ENCODE peak calls at places on chromosomes 16 and 17, in eight cellular contexts. One of them, this sample, is unnamed.

GRCh38 chr17:31313982-31314787 is at the start of gene EVI2B:
- DNase-seq in stomach: no peak
- DNase-seq in A549: no peak
- DNase-seq in K562: no peak
- DNase-seq in breast epithelium: no peak
- DNase-seq in IMR-90: peak; percentile 64
- DNase-seq in tibial nerve: no peak
- DNase-seq in HCT116: no peak
- DNase-seq in this sample: no peak

GRCh38 chr17:30981531-30982519 is 11.0 kb downstream of the RNF135 start:
- DNase-seq in IMR-90: no peak
- DNase-seq in stomach: no peak
- DNase-seq in tibial nerve: no peak
- DNase-seq in breast epithelium: no peak
- DNase-seq in A549: no peak
- DNase-seq in HCT116: no peak
- DNase-seq in K562: no peak
- DNase-seq in this sample: no peak

GRCh38 chr17:39328815-39329214 is 72.6 kb downstream of the FBXL20 start:
- DNase-seq in tibial nerve: no peak
- DNase-seq in IMR-90: peak; percentile 4
- DNase-seq in stomach: no peak
- DNase-seq in A549: no peak
- DNase-seq in breast epithelium: no peak
- DNase-seq in K562: no peak
- DNase-seq in HCT116: no peak
- DNase-seq in this sample: peak; percentile 85

GRCh38 chr16:64478258-64478906 is 643.5 kb downstream of the CDH11 start:
- DNase-seq in IMR-90: peak; percentile 54
- DNase-seq in A549: no peak
- DNase-seq in K562: no peak
- DNase-seq in breast epithelium: no peak
- DNase-seq in tibial nerve: no peak
- DNase-seq in stomach: no peak
- DNase-seq in HCT116: no peak
- DNase-seq in this sample: no peak

GRCh38 chr17:33322063-33322462 is 29.0 kb upstream of the ASIC2 start:
- DNase-seq in A549: no peak
- DNase-seq in K562: no peak
- DNase-seq in stomach: no peak
- DNase-seq in HCT116: no peak
- DNase-seq in tibial nerve: no peak
- DNase-seq in IMR-90: no peak
- DNase-seq in breast epithelium: peak; percentile 18
- DNase-seq in this sample: no peak

GRCh38 chr17:70938311-70938710 is 769.0 kb downstream of the KCNJ2 start:
- DNase-seq in K562: no peak
- DNase-seq in A549: no peak
- DNase-seq in breast epithelium: no peak
- DNase-seq in HCT116: no peak
- DNase-seq in IMR-90: no peak
- DNase-seq in stomach: no peak
- DNase-seq in tibial nerve: no peak
- DNase-seq in this sample: no peak

GRCh38 chr16:30551781-30552180 is 6.4 kb downstream of the ZNF764 start:
- DNase-seq in tibial nerve: no peak
- DNase-seq in A549: no peak
- DNase-seq in HCT116: no peak
- DNase-seq in K562: no peak
- DNase-seq in IMR-90: no peak
- DNase-seq in breast epithelium: no peak
- DNase-seq in stomach: no peak
- DNase-seq in this sample: no peak

GRCh38 chr17:72614871-72615626 is 477.4 kb downstream of the SLC39A11 start:
- DNase-seq in breast epithelium: peak; percentile 36
- DNase-seq in IMR-90: peak; percentile 74
- DNase-seq in stomach: peak; percentile 70
- DNase-seq in tibial nerve: peak; percentile 62
- DNase-seq in K562: no peak
- DNase-seq in HCT116: peak; percentile 81
- DNase-seq in A549: peak; percentile 81
- DNase-seq in this sample: peak; percentile 82

GRCh38 chr16:85955566-85955965 is 56.6 kb downstream of the IRF8 start:
- DNase-seq in stomach: no peak
- DNase-seq in HCT116: no peak
- DNase-seq in A549: no peak
- DNase-seq in tibial nerve: no peak
- DNase-seq in IMR-90: no peak
- DNase-seq in K562: no peak
- DNase-seq in breast epithelium: no peak
- DNase-seq in this sample: no peak

GRCh38 chr16:87765473-87765775 is 362 bp downstream of the KLHDC4 start:
- DNase-seq in HCT116: no peak
- DNase-seq in breast epithelium: no peak
- DNase-seq in A549: no peak
- DNase-seq in K562: peak; percentile 80
- DNase-seq in tibial nerve: no peak
- DNase-seq in IMR-90: peak; percentile 7
- DNase-seq in stomach: no peak
- DNase-seq in this sample: no peak

GRCh38 chr17:47884905-47885735 is 10.9 kb upstream of the SP2 start:
- DNase-seq in A549: no peak
- DNase-seq in K562: no peak
- DNase-seq in HCT116: no peak
- DNase-seq in breast epithelium: no peak
- DNase-seq in stomach: no peak
- DNase-seq in tibial nerve: no peak
- DNase-seq in IMR-90: no peak
- DNase-seq in this sample: no peak

GRCh38 chr17:41308251-41308917 is 725 bp downstream of the KRTAP16-1 start:
- DNase-seq in breast epithelium: peak; percentile 80
- DNase-seq in tibial nerve: no peak
- DNase-seq in HCT116: no peak
- DNase-seq in K562: no peak
- DNase-seq in stomach: no peak
- DNase-seq in IMR-90: no peak
- DNase-seq in A549: no peak
- DNase-seq in this sample: no peak

GRCh38 chr16:79381552-79382042 is 218.9 kb downstream of the MAF start:
- DNase-seq in IMR-90: no peak
- DNase-seq in HCT116: no peak
- DNase-seq in breast epithelium: no peak
- DNase-seq in K562: no peak
- DNase-seq in A549: no peak
- DNase-seq in tibial nerve: no peak
- DNase-seq in stomach: no peak
- DNase-seq in this sample: no peak

GRCh38 chr17:28407130-28407973 is 1.3 kb upstream of the SLC46A1 start:
- DNase-seq in A549: no peak
- DNase-seq in IMR-90: no peak
- DNase-seq in K562: no peak
- DNase-seq in HCT116: no peak
- DNase-seq in breast epithelium: peak; percentile 83
- DNase-seq in stomach: no peak
- DNase-seq in tibial nerve: no peak
- DNase-seq in this sample: no peak

GRCh38 chr17:28407974-28408306 is 1.9 kb upstream of the SLC46A1 start:
- DNase-seq in K562: no peak
- DNase-seq in A549: no peak
- DNase-seq in tibial nerve: no peak
- DNase-seq in IMR-90: no peak
- DNase-seq in breast epithelium: no peak
- DNase-seq in stomach: no peak
- DNase-seq in HCT116: no peak
- DNase-seq in this sample: no peak

GRCh38 chr17:28405632-28406477 is at the start of gene SLC46A1:
- DNase-seq in A549: peak; percentile 76
- DNase-seq in K562: peak; percentile 92
- DNase-seq in IMR-90: no peak
- DNase-seq in breast epithelium: peak; percentile 50
- DNase-seq in stomach: peak; percentile 65
- DNase-seq in HCT116: no peak
- DNase-seq in tibial nerve: no peak
- DNase-seq in this sample: peak; percentile 74

GRCh38 chr17:28404812-28405570 is 1.0 kb downstream of the SLC46A1 start:
- DNase-seq in breast epithelium: no peak
- DNase-seq in IMR-90: no peak
- DNase-seq in HCT116: no peak
- DNase-seq in stomach: peak; percentile 50
- DNase-seq in A549: no peak
- DNase-seq in tibial nerve: no peak
- DNase-seq in K562: no peak
- DNase-seq in this sample: peak; percentile 27

DNA sequence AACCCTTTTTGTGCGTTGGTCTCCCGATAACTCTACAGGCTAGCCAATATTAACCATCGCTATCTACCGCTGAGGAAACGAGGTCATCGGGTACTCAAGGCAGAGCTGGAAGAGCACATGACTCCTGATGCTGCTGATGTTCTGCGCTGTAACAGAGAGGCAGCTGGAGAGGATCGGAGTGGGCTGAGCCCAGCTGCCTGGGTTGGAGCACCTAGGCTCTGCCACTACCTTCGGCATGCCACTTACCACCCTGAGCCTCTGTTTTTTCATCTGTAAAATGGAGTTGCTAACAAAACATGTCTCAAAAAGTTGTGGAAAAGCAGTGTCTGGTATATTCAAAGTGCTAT is 439 bp upstream of the SLC46A1 start:
- DNase-seq in A549: no peak
- DNase-seq in IMR-90: no peak
- DNase-seq in HCT116: no peak
- DNase-seq in breast epithelium: no peak
- DNase-seq in K562: no peak
- DNase-seq in tibial nerve: no peak
- DNase-seq in stomach: no peak
- DNase-seq in this sample: peak; percentile 31
- H3K4me3 ChIP-seq in A549: peak overlapping the region; percentile 80
- H3K4me3 ChIP-seq in IMR-90: peak overlapping the region; percentile 66
- H3K4me3 ChIP-seq in HCT116: peak overlapping the region; percentile 89
- H3K4me3 ChIP-seq in breast epithelium: peak overlapping the region; percentile 72
- H3K4me3 ChIP-seq in K562: peak overlapping the region; percentile 66
- H3K4me3 ChIP-seq in tibial nerve: peak overlapping the region; percentile 74
- H3K4me3 ChIP-seq in stomach: peak overlapping the region; percentile 77
- H3K4me3 ChIP-seq in this sample: peak overlapping the region; percentile 84

DNA sequence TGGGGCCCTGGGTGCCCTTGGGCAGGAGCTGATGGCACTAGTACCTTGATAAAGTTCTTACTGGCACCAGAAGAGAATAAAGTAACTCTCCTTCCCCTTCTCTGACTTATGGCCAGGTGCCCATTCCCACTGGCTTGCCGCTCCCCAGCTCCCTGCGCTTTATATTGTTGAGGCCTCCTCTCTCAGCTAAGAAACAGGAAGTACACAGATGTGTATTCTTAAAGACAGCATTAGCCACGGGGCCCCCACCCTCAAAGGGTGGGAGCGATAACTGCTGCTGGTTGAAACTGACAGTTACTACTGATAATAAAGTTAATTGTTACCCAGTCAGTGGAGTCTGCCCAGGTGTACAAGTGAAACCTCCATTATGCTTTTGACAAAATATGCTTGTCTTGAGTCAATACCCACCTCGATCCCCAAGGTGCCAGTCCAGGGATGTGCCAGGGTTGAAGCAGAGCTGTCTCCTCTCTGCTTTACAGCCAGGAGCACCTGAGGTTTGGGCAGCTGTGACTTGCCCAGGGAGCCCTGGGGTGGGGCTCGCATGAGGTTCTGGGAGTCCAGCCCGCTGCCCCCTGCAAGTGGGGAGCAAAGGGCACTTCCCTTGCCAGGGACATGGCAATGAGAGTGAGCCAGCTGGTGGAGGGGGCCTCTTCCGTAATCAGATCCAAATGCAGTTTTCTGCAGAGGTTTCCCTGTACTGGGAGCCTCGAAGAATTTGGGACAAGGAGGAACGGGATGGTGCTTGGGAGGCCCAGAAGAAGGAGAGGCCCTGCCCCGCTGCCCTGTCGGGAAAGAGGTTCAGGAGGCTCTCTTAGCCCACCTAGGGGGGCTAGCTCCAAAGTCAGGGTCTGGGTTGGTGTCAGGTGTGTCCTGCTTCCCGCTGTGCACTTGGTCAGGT is 5.4 kb upstream of the CLDN9 start:
- DNase-seq in K562: no peak
- DNase-seq in tibial nerve: no peak
- DNase-seq in breast epithelium: no peak
- DNase-seq in IMR-90: no peak
- DNase-seq in A549: no peak
- DNase-seq in stomach: no peak
- DNase-seq in HCT116: no peak
- DNase-seq in this sample: no peak
- TF ChIP-seq POLR2A in K562: peak; percentile 66
- TF ChIP-seq POLR2A in tibial nerve: no peak
- TF ChIP-seq POLR2A in breast epithelium: no peak
- TF ChIP-seq POLR2A in IMR-90: no peak
- TF ChIP-seq POLR2A in A549: no peak
- TF ChIP-seq POLR2A in stomach: no peak
- TF ChIP-seq POLR2A in HCT116: no peak
- TF ChIP-seq POLR2A in this sample: no peak

GRCh38 chr17:858941-859452 is 76.8 kb downstream of the MRM3 start:
- DNase-seq in HCT116: no peak
- DNase-seq in tibial nerve: no peak
- DNase-seq in stomach: no peak
- DNase-seq in IMR-90: no peak
- DNase-seq in K562: no peak
- DNase-seq in A549: no peak
- DNase-seq in breast epithelium: no peak
- DNase-seq in this sample: no peak
- H3K9me3 ChIP-seq in HCT116: no peaks in the 10 kb centered on the region
- H3K9me3 ChIP-seq in tibial nerve: no peaks in the 10 kb centered on the region
- H3K9me3 ChIP-seq in stomach: no peaks in the 10 kb centered on the region
- H3K9me3 ChIP-seq in IMR-90: no peaks in the 10 kb centered on the region
- H3K9me3 ChIP-seq in K562: no peaks in the 10 kb centered on the region
- H3K9me3 ChIP-seq in A549: no peaks in the 10 kb centered on the region
- H3K9me3 ChIP-seq in breast epithelium: no peaks in the 10 kb centered on the region
- H3K9me3 ChIP-seq in this sample: no peaks in the 10 kb centered on the region

DNA sequence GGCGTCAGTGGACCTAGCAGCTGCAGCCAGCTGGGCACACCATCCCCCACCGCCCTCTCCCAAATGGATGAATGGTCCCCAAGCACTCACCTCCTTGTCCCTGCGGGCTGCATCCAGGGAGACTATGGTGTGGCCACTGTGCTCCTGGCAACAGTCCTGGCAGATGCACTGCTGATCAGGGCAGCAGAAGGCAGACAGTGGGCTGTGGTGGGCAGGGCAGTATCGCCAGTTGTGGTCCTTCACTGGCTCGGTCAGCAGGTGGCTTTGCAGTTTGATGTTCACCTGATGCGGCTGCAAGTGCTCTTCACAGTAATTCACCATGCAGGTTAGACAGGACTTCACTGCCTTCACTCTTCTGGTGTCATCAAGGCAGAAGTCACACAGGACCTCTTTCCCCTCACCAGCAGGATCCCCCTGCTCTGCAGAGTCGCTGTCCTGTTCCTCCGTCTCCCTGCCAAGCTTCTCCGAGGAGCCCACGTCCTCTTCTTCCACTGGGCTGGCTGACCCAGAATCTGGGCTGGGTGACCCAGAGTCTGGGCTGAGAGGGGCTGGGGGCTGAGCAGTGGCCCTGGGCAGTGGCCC is 31.6 kb upstream of the FBXW10B start:
- DNase-seq in IMR-90: no peak
- DNase-seq in K562: no peak
- DNase-seq in A549: no peak
- DNase-seq in tibial nerve: no peak
- DNase-seq in stomach: no peak
- DNase-seq in breast epithelium: no peak
- DNase-seq in HCT116: no peak
- DNase-seq in this sample: no peak
- H3K4me3 ChIP-seq in IMR-90: peak overlapping the region; percentile 71
- H3K4me3 ChIP-seq in K562: peak overlapping the region; percentile 14
- H3K4me3 ChIP-seq in A549: peak overlapping the region; percentile 66
- H3K4me3 ChIP-seq in tibial nerve: peak overlapping the region; percentile 22
- H3K4me3 ChIP-seq in stomach: peak overlapping the region; percentile 43
- H3K4me3 ChIP-seq in breast epithelium: peak overlapping the region; percentile 47
- H3K4me3 ChIP-seq in HCT116: peak overlapping the region; percentile 58
- H3K4me3 ChIP-seq in this sample: peak overlapping the region; percentile 41

GRCh38 chr17:20159406-20160075 is 150.4 kb downstream of the SPECC1 start:
- DNase-seq in IMR-90: peak; percentile 27
- DNase-seq in A549: no peak
- DNase-seq in stomach: no peak
- DNase-seq in K562: no peak
- DNase-seq in tibial nerve: no peak
- DNase-seq in breast epithelium: no peak
- DNase-seq in HCT116: no peak
- DNase-seq in this sample: no peak
- TF ChIP-seq POLR2A in IMR-90: no peak
- TF ChIP-seq POLR2A in A549: no peak
- TF ChIP-seq POLR2A in stomach: no peak
- TF ChIP-seq POLR2A in K562: no peak
- TF ChIP-seq POLR2A in tibial nerve: no peak
- TF ChIP-seq POLR2A in breast epithelium: no peak
- TF ChIP-seq POLR2A in HCT116: no peak
- TF ChIP-seq POLR2A in this sample: no peak

This sample was measured in testis.